ENCODE peak calls at places on chromosomes 1 and 21, in four cellular contexts. P, Y, L and F are unnamed samples.

GRCh38 chr1:12711421-12712005 is 4.4 kb upstream of the AADACL3 start:
- DNase-seq in P (no peak), Y (no peak), L (no peak), F (no peak)

GRCh38 chr1:20551945-20552727 is at the start of gene FAM43B:
- DNase-seq in P (peak; percentile 58), Y (peak; percentile 16), L (peak; percentile 62), F (peak; percentile 51)

GRCh38 chr1:179295356-179295755 is 1.8 kb downstream of the SOAT1 start:
- DNase-seq in P (no peak), Y (no peak), L (no peak), F (no peak)

GRCh38 chr1:58754056-58754613 is 29.7 kb downstream of the JUN start:
- DNase-seq in P (peak; percentile 20), Y (no peak), L (no peak), F (no peak)

GRCh38 chr21:42560517-42561179 is 47.0 kb downstream of the SLC37A1 start:
- DNase-seq in P (no peak), Y (peak; percentile 2), L (no peak), F (peak; percentile 25)

GRCh38 chr21:37511848-37512247 is 145.3 kb downstream of the DYRK1A start:
- DNase-seq in P (no peak), Y (no peak), L (no peak), F (no peak)

GRCh38 chr1:241310451-241310850 is 46.6 kb downstream of the RGS7 start:
- DNase-seq in P (no peak), Y (no peak), L (no peak), F (no peak)

GRCh38 chr1:60589916-60590315 is 492.4 kb upstream of the NFIA start:
- DNase-seq in P (peak; percentile 16), Y (no peak), L (no peak), F (no peak)

GRCh38 chr1:117644696-117645311 is 39.0 kb downstream of the TENT5C start:
- DNase-seq in P (no peak), Y (no peak), L (no peak), F (no peak)

GRCh38 chr1:113073457-113073950 is 506 bp downstream of the LRIG2 start:
- DNase-seq in P (peak; percentile 67), Y (peak; percentile 66), L (peak; percentile 54), F (no peak)

GRCh38 chr1:205360166-205360565 is 3.4 kb upstream of the KLHDC8A start:
- DNase-seq in P (no peak), Y (no peak), L (no peak), F (no peak)

DNA sequence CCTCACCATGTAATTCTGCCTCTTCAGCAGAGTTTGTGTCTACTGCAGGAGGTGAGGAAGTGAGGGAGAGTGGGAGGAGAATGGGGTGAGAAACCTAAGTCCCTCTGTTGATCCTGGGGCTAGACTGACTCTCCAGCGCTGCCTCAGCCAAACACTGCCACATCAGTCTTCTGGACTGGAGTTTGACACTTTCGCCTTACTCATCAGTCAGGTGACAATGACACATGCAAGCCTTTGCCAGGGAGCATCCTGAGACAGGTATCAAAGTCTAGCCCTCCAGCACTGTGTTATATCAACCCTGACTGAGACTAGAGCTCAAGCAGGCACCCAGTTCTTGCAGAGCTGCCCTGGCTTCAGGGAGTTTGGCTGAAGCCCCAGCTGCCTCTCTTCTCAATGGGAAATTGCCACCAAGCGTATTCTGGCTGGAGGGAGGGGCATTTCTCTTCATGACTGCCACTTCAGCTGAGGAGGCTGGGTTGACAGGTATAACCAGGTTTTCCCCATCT is 33.3 kb upstream of the SUCO start:
- DNase-seq in P (peak; percentile 30), Y (peak; percentile 10), L (peak; percentile 56), F (peak; percentile 87)
- H3K4me3 ChIP-seq in P (no peak overlapping the region), Y (no peak overlapping the region), L (no peak overlapping the region), F (no peak overlapping the region)

GRCh38 chr1:103267271-103267670 is 158.9 kb upstream of the COL11A1 start:
- DNase-seq in P (peak; percentile 64), Y (no peak), L (no peak), F (no peak)
- H3K27ac ChIP-seq in P (no peak overlapping the region), Y (no peak overlapping the region), L (no peak overlapping the region), F (no peak overlapping the region)

DNA sequence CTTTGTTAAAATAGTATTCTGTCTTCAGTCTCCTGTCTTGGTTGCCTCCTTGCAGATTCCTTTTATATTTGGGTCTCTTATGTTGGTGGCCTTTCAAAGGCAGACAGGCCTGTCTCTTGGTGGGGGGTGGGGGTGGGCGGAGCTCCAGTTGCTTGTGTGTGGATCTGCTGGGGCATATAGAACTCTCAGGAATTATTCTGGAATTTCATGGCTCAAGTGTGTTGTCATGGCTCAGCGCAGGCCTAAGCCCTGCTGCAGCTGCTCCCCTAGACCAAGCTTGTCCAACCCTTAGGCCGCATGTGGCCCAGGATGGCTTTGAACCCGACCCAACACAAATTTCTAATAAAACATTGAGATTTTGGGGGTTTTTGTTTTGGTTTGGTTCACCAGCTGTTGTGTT is 8.0 kb downstream of the C1orf35 start:
- DNase-seq in P (no peak), Y (no peak), L (no peak), F (peak; percentile 35)
- H3K9me3 ChIP-seq in P (no peaks in the 10 kb centered on the region), Y (no peaks in the 10 kb centered on the region), L (peaks cover 28% of the 10 kb centered on the region), F (no peaks in the 10 kb centered on the region)

DNA sequence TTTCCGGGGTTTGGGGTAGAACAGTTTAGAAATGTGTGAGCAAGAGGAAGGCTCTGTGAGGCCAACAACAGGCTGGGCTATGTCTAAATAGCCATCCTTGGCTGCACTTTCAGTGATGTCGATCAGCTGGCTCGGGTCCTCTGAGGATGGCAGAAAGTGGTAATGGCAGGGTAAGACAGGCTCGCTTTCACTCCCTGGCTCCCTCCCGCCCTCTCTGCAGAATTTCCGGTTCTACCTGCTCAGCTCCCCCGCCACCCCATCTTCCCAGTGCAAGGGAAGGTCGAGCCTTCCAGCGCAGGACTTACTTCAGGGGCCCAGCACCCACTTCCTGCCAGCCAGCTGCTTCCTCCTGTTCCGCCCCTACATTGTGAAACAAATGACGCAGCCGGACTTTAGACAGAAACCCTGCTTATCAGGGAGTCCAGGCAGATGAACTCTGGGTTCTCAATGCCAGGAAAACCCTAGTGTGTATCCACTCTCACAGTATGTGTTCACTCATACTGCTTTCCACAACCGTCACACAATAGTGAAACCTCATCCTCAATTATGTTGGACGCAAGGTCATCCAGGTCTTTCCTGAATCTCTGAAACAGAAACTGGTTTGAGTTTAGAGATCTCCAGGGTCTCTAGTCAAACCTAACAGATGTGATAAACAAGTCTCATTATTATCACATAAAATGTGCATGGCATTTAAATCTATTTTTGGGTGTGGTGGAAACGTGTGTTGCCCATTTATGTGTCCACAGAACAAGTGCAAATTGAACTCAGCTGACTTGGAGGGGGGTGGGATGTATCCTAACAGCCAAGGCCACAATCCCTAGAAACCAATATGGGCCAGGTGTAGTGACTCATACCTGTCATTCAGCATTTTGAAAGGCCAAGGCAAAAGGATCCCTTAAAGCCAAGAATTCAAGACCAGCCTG is 7.1 kb downstream of the F11R start:
- DNase-seq in P (peak; percentile 60), Y (peak; percentile 93), L (peak; percentile 91), F (peak; percentile 91)
- H3K4me3 ChIP-seq in P (no peak overlapping the region), Y (peak overlapping the region; percentile 28), L (peak overlapping the region; percentile 31), F (peak overlapping the region; percentile 48)